ENCODE peak calls at places on chromosomes 4 and X, in eight cellular contexts. S is dorsolateral prefrontal cortex, W is lower leg skin, Y is AG09309, V is H9, T is astrocyte of the spinal cord, X is ascending aorta, F is progenitor cell of endocrine pancreas. K is an unnamed sample.

GRCh38 chr4:118751634-118752293 is 66.6 kb downstream of the METTL14 start:
- DNase-seq in S (no peak), W (no peak), Y (no peak), V (no peak), T (peak; percentile 80), X (no peak), F (no peak), K (no peak)

GRCh38 chr4:15682340-15682725 is 706 bp downstream of the FAM200B start:
- DNase-seq in S (no peak), W (no peak), Y (no peak), V (no peak), T (peak; percentile 30), X (no peak), F (no peak), K (no peak)

GRCh38 chr4:160257324-160257723 is 1154.4 kb downstream of the RAPGEF2 start:
- DNase-seq in S (no peak), W (no peak), Y (no peak), V (no peak), T (no peak), X (no peak), F (no peak), K (no peak)

GRCh38 chr4:81565137-81565870 is 93.6 kb upstream of the RASGEF1B start:
- DNase-seq in S (peak; percentile 60), W (peak; percentile 96), Y (no peak), V (no peak), T (peak; percentile 8), X (peak; percentile 24), F (no peak), K (no peak)

GRCh38 chr4:150415213-150415612 is 166.7 kb upstream of the MAB21L2 start:
- DNase-seq in S (no peak), W (no peak), Y (no peak), V (no peak), T (no peak), X (no peak), F (no peak), K (no peak)

GRCh38 chr4:103268746-103269145 is 70.6 kb upstream of the CENPE start:
- DNase-seq in S (no peak), W (no peak), Y (no peak), V (no peak), T (no peak), X (no peak), F (no peak), K (no peak)

GRCh38 chr4:78309352-78309751 is 242.2 kb upstream of the ANXA3 start:
- DNase-seq in S (no peak), W (no peak), Y (no peak), V (no peak), T (no peak), X (no peak), F (no peak), K (no peak)

GRCh38 chr4:44157611-44158277 is 290.9 kb downstream of the KCTD8 start:
- DNase-seq in S (no peak), W (no peak), Y (no peak), V (no peak), T (peak; percentile 68), X (no peak), F (no peak), K (no peak)

GRCh38 chr4:57023104-57023503 is 44.4 kb downstream of the POLR2B start:
- DNase-seq in S (no peak), W (no peak), Y (peak; percentile 93), V (no peak), T (peak; percentile 89), X (no peak), F (no peak), K (no peak)

GRCh38 chr4:112604590-112604989 is 32.1 kb downstream of the ZGRF1 start:
- DNase-seq in S (no peak), W (no peak), Y (peak; percentile 25), V (no peak), T (peak; percentile 68), X (no peak), F (peak; percentile 10), K (peak; percentile 21)

GRCh38 chr4:189505380-189505779 is 435.3 kb upstream of the FRG1 start:
- DNase-seq in S (no peak), W (no peak), Y (no peak), V (no peak), T (no peak), X (no peak), F (no peak), K (no peak)

GRCh38 chr4:145099653-145100052 is 1.5 kb downstream of the ABCE1 start:
- DNase-seq in S (no peak), W (no peak), Y (no peak), V (no peak), T (no peak), X (no peak), F (no peak), K (no peak)

GRCh38 chrX:132375941-132376340 is 112.9 kb downstream of the MBNL3 start:
- DNase-seq in S (no peak), W (no peak), Y (no peak), V (no peak), T (no peak), X (no peak), F (no peak), K (no peak)

GRCh38 chr4:76312457-76312856 is 5.9 kb downstream of the STBD1 start:
- DNase-seq in S (no peak), W (no peak), Y (no peak), V (no peak), T (no peak), X (no peak), F (no peak), K (no peak)

GRCh38 chrX:109448539-109448938 is 33.3 kb downstream of the GUCY2F start:
- DNase-seq in S (no peak), W (no peak), Y (no peak), V (no peak), T (no peak), X (no peak), F (no peak), K (no peak)

GRCh38 chr4:41590591-41590990 is 52.6 kb downstream of the LIMCH1 start:
- DNase-seq in S (no peak), W (no peak), Y (no peak), V (no peak), T (no peak), X (no peak), F (no peak), K (no peak)

GRCh38 chr4:136864580-136865185 is 667.6 kb downstream of the PCDH18 start:
- DNase-seq in S (no peak), W (no peak), Y (peak; percentile 28), V (no peak), T (peak; percentile 86), X (no peak), F (no peak), K (no peak)

DNA sequence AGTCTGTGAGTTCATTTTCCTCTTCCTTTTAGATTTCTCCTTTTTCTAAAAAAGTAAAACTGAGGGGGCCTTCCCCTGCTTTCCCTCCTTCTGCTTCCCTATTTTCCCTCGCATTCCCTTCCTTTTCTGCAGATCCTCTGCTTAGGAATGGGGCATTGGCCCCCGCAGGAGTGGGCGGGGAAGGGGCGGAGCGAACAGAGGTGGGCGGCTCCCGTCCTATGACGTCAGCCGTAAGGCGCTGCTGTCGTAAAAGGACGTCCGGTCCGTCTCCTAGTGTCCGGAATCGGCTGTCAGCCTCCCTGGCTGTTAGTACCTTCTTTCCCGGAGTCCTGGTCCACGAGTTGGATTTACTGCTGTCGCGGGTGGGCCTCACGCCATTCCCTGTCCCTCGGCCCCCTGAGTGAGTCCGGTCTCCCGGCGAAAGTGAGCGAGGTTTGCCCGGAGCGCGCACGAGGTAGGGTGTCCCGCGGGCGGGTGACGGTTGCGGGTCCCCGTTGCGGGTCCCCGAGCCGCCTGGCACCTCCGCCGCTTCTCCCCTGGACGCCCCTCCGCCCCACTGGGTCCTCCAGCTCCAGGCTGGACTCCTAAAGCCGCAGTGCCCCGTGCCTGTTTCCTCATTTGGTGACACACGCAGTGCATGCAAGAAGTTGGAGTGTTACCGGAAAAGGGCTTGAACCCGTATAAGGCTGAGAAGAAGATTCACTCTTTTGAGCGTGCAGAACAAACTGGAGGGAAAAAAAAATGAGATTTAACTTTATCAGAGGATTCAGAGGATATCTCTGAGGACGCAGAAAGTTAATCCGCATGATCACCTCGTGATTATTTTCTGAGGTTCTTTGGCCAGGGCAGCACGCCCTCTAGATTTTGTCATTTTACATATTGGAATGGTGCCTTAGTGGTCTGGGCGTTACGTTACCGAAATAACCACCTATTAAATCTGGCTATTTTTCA is at the start of gene ZNF330:
- DNase-seq in S (peak; percentile 94), W (peak; percentile 98), Y (peak; percentile 69), V (peak; percentile 91), T (peak; percentile 92), X (peak; percentile 36), F (peak; percentile 94), K (peak; percentile 45)
- TF ChIP-seq CTCF in S (no peak), W (no peak), Y (peak; percentile 18), V (peak; percentile 21), T (peak; percentile 24), X (peak; percentile 37), F (peak; percentile 34), K (peak; percentile 58)

DNA sequence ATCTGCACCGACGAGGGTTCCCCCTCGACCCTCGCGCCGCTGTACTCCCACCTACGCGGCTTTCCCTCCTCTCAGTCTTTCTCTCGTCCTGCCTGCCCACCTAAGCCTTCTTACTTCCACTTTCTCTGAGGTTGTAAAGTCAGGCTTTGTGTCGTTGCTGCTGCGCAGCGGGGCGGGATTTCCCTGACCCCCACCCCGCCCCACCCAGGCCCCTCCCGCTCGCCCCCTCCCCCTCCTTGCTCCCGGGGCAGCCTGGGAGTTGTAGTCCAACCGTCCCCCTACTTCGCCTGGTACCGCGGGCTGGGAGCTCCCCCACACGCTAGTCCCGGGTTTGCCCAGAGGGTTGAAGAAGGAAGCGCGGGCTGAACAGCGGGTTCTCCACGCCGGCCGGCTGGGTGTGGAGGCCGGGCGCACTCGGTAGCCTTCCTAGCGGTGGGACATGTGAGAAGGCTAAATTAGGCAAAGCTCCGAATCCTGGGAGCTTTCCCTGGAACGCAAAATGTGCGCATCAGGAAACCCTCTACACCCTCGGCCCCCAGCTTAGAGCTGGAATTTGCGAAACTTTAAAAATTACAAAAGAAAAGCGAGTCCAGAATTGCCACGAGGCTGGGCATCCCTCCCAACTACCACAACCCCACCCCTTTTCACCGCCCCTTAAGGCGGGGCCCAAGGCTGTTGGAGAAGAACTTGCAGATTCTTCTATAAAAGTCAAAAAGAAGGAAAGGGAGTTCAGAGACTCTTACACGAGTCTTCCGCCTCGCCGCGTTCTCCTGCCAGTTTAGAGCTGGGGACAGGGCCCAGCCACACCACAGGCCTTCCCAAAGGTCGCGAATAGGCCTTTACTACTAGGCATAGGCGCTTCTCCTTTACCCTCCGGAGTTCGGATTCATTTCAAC is at the start of gene ATP11C:
- DNase-seq in S (peak; percentile 71), W (peak; percentile 96), Y (peak; percentile 54), V (peak; percentile 82), T (peak; percentile 84), X (peak; percentile 36), F (peak; percentile 80), K (peak; percentile 14)
- TF ChIP-seq CTCF in S (no peak), W (no peak), Y (peak; percentile 10), V (peak; percentile 8), T (peak; percentile 17), X (peak; percentile 12), F (no peak), K (no peak)

DNA sequence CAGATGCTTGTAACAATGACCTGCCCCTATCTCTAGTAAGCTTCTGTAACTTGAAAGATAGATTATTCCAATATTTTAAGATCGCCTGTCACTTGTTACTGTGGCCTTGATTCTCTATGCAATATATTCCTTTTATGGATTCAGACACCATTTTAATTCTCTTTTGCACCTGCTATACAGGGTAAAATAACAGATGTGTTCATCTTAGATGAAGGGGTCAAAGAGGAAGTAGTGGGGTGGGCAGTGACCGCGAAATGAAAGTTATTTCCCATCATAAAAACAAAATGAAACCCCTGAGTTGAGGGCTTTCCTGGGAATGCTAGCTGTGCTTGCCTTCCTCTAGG is 175.9 kb downstream of the TSPAN5 start:
- DNase-seq in S (no peak), W (no peak), Y (no peak), V (no peak), T (no peak), X (no peak), F (no peak), K (no peak)
- TF ChIP-seq CTCF in S (no peak), W (no peak), Y (no peak), V (no peak), T (no peak), X (no peak), F (no peak), K (no peak)

GRCh38 chr4:142850478-142850877 is 4.4 kb upstream of the INPP4B start:
- DNase-seq in S (no peak), W (no peak), Y (no peak), V (no peak), T (no peak), X (no peak), F (no peak), K (no peak)
- TF ChIP-seq CTCF in S (no peak), W (no peak), Y (peak; percentile 57), V (peak; percentile 61), T (peak; percentile 46), X (peak; percentile 14), F (peak; percentile 52), K (no peak)